ENCODE peak calls at places on chromosomes 2 and 18, in four cellular contexts. K is H1, C is spleen, W is K562. Q is an unnamed sample.

GRCh38 chr2:238238766-238239551 is 879 bp downstream of the HES6 start:
- DNase-seq in K (peak), C (peak), W (peak), Q (no peak)

GRCh38 chr2:18749912-18750526 is 160.7 kb upstream of the NT5C1B start:
- DNase-seq in K (peak), C (no peak), W (peak), Q (no peak)

GRCh38 chr2:197028230-197028629 is 101.7 kb upstream of the PGAP1 start:
- DNase-seq in K (no peak), C (no peak), W (no peak), Q (no peak)

GRCh38 chr18:22839488-22839930 is 93.6 kb upstream of the RBBP8 start:
- DNase-seq in K (no peak), C (no peak), W (no peak), Q (no peak)

GRCh38 chr2:160269365-160269764 is 69.3 kb upstream of the ITGB6 start:
- DNase-seq in K (no peak), C (no peak), W (no peak), Q (no peak)

GRCh38 chr2:213316001-213316735 is 31.9 kb downstream of the SPAG16 start:
- DNase-seq in K (no peak), C (no peak), W (no peak), Q (no peak)

GRCh38 chr2:150207979-150208378 is 279.5 kb downstream of the RND3 start:
- DNase-seq in K (no peak), C (no peak), W (no peak), Q (no peak)

GRCh38 chr2:80117401-80117800 is 187.2 kb downstream of the LRRTM1 start:
- DNase-seq in K (no peak), C (no peak), W (no peak), Q (no peak)

GRCh38 chr2:26302846-26303245 is 43.1 kb upstream of the SELENOI start:
- DNase-seq in K (no peak), C (no peak), W (no peak), Q (no peak)

GRCh38 chr2:186718895-186719294 is 25.0 kb downstream of the FAM171B start:
- DNase-seq in K (no peak), C (no peak), W (no peak), Q (no peak)

GRCh38 chr2:105320651-105321215 is 8.8 kb downstream of the TGFBRAP1 start:
- DNase-seq in K (no peak), C (no peak), W (no peak), Q (no peak)

GRCh38 chr2:86439879-86440630 is 1.1 kb upstream of the KDM3A start:
- DNase-seq in K (no peak), C (no peak), W (no peak), Q (no peak)

GRCh38 chr2:86441789-86442641 is 844 bp downstream of the KDM3A start:
- DNase-seq in K (peak), C (peak), W (peak), Q (peak)

GRCh38 chr2:86440631-86441391 is at the start of gene KDM3A:
- DNase-seq in K (peak), C (peak), W (peak), Q (peak)

GRCh38 chr2:86442642-86443005 is 1.5 kb downstream of the KDM3A start:
- DNase-seq in K (no peak), C (peak), W (peak), Q (peak)

DNA sequence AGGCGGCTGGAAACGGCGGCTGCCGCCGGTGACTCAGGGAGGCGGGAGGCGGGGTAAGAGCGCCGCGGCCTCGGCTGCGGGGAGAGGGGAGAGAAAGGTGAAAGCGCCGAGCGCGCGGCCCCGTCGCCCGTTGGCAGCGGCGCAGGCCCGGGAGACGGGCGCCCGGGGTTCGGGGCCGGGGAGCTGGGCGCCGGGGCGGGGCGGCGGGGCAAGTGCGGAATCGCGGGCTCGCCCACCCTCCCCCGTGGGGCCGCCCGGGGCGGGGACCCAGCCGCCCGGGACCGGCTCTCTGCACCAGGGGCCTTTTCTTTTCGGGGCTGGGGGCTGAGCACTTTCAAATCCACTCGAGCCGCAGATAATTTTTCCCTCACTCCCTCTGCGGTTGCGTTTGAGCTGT is 219 bp downstream of the KDM3A start:
- DNase-seq in K (no peak), C (no peak), W (no peak), Q (no peak)
- TF ChIP-seq POLR2A in K (no peak), C (peak), W (peak), Q (peak)

DNA sequence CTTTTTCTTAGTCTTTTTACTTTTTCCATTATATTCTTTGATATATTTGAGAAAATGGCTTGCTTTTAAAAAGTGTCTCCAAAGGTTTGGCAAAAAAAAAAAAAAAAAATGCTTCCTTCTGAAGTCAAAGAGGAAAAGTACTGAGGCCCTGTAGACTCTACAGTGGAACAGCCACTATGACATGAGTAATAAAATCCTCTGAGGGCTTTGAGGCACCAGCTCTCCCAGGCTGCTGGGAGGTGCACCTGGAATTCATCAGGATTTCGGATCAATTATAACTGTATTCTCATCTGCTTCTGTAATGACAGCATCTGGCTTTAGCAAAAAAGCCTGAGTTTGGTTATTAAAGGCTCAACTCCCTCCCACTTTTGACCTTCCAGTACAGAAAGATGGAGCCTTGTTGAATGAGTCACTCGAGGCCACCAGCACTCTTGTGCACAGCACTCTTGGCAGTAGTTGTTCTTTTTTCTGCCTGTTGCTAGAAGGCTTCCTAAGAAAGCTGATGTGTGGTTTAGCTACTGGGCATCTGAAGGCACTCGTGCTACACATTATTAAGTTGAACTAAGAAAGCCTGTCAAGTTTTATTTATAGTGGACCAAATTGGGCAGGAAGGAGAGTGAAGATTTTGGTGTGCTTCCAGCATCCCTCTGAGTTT is 131.3 kb downstream of the PRPF40A start:
- DNase-seq in K (no peak), C (no peak), W (no peak), Q (no peak)
- TF ChIP-seq POLR2AphosphoS5 in K (no peak), C (no peak), W (no peak), Q (no peak)

GRCh38 chr2:174815524-174815923 is 51.3 kb upstream of the CHRNA1 start:
- DNase-seq in K (no peak), C (no peak), W (no peak), Q (no peak)
- TF ChIP-seq POLR2A in K (no peak), C (no peak), W (no peak), Q (no peak)

GRCh38 chr2:49812730-49813129 is 658.4 kb upstream of the FSHR start:
- DNase-seq in K (no peak), C (no peak), W (no peak), Q (no peak)
- TF ChIP-seq POLR2AphosphoS5 in K (no peak), C (no peak), W (no peak), Q (no peak)

GRCh38 chr18:23977709-23978483 is 36.7 kb upstream of the TTC39C start:
- DNase-seq in K (no peak), C (no peak), W (no peak), Q (no peak)

GRCh38 chr18:23986610-23987359 is 27.8 kb upstream of the TTC39C start:
- DNase-seq in K (no peak), C (no peak), W (no peak), Q (no peak)

GRCh38 chr18:23977103-23977502 is 37.5 kb upstream of the TTC39C start:
- DNase-seq in K (no peak), C (no peak), W (no peak), Q (no peak)

GRCh38 chr18:23981369-23981768 is 33.2 kb upstream of the TTC39C start:
- DNase-seq in K (no peak), C (no peak), W (no peak), Q (no peak)

DNA sequence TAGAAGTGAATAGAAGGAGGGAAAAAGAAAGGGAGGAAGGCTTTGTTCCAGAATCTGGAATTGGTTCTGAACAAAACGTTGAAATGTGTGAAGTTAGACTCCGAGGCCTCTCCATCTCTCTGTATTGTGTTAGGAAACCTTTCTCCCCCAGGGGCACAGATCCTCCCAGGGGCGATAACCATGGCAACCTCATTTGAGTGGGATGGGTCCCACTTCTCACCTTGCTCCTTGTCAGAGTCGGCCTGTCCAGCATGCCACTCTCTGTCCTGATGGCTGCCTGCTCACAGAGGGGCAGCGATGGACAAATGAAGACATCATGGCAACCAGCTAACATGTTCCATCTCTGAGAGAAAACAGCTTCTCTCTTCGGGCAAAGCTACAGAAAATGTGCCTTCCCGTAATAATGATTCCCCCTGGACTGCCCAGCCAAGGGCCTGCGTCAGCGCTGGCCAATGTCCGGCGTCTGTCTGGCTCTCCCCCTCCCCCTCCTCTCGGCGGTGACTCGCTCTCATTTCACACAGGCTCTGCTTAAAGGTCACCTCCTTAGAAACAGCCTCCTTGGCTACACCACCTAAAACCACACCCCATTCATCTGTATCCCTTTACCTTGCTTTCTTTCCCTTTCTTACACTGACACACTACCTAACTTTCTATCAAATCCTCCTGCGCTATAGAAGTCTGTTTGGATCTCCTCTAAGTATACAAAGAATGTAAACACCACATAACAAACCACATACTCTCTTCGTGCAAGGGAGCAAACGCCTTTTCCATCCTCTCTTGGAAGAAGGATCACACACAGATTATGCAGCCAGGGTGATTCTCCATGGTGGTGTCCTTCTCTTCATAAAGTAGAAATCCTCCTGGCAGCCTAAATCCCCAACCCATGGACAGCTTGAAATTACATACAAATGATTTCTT is 32.1 kb upstream of the TTC39C start:
- DNase-seq in K (no peak), C (no peak), W (no peak), Q (no peak)
- TF ChIP-seq POLR2A in K (no peak), C (no peak), W (no peak), Q (no peak)

DNA sequence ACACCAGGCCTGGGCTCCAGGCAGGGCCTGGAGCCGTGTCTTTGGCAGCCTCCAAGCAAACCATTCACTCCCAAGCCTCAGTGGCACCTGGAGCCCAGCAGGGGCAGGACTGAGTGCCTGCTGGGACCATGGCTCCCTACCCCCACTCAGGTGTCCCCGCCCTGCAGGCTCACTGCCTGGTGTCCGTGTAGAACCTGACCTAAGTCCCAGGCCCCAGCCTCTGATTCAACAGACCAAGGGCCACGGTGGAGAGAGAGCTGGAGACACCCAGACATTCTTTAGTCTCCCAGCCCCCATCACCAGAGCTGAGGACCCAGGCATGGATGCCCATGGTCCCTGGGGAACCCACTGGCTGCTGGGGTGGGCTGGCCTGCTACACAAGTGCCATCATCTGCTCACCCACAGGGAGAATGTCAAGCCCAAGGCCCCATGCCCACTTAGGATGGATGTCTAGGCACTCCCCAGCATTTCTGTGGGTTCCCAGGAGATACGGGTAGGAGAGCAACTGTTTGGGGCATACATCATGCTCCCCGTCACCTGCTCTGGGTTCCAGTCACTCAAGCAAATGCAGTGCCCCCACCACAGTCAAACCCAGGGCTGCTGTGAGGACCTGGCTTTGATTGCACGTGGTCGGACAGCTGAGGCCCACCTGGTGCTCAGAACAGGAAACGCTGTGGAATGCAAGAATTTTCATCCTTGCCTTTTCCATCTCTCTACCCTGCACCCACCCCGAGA is 42.9 kb upstream of the ATG16L1 start:
- DNase-seq in K (no peak), C (peak), W (peak), Q (no peak)
- TF ChIP-seq POLR2AphosphoS5 in K (no peak), C (peak), W (no peak), Q (no peak)

DNA sequence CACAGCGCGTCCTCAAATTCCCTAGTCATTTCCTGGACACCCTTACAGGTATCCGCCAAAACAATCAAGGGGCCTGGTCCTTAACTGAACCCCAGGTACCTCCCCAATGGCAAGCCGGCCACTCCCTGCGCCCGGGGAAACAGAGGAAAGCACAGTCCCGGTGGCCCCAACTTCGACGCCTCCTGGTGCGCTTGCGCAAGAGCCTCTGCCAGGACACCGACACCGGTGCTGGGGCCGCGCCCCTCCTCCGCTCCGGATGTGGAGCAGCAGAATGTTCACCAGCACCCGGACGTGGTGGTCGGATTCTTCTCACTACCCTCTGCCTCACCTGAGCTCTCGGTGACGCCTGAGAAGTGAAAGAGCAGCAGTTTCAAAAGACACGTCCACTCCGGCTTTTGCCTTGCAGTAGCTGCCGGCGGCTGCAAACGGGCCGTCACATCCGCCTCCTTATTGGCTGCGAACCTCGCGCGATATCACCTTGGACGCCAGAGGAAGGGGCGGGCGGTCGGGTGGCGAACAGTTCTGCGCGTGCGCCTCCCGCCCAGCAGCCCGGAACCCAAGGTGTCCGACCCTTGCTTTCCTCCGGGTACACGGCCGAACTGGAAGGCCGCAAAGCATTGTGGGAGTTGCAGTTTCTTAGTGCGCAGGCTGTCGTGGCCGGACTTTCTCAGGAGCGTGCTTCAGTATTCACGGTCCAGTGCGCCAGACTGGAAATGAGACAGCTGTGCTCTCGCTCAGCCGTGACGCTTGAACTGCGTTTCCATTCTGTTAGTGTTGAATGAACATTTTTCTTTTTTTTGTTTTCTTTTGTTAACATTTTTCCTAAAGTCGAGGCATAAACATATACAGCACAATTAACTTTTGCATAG is at the start of gene TXNDC9:
- DNase-seq in K (peak), C (peak), W (peak), Q (peak)
- TF ChIP-seq POLR2A in K (peak), C (no peak), W (peak), Q (peak)

GRCh38 chr2:20350105-20350712 is 435 bp downstream of the PUM2 start:
- DNase-seq in K (peak), C (peak), W (peak), Q (peak)
- TF ChIP-seq POLR2AphosphoS5 in K (peak), C (no peak), W (peak), Q (no peak)

DNA sequence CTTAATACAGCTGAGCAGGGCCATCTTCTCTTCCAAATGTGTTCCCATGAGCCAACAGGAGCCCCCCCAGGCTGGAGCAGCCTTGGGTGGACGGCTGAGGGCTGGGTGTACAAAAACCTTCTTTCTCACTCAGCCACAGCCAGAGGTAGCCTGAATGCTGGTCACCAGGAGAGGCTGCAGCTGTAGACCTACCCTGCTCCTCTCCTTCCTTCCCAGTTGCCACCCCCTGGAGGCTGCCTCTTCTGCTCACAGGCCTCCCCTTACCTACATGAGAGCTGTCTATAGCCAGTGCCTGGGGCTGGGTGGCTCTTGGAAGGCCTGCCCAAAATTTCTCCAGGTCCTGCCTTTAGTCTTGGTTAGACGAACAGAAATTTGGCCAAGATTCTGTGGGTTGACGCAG is 18.4 kb downstream of the CELF4 start:
- DNase-seq in K (no peak), C (peak), W (no peak), Q (no peak)
- TF ChIP-seq POLR2A in K (no peak), C (no peak), W (no peak), Q (no peak)

Q was measured in GM12892.